ENCODE peak calls at places on chromosomes 3 and 15, in nine cellular contexts. One of them, this sample, is unnamed.

GRCh38 chr15:37219211-37219701 is 118.9 kb upstream of the MEIS2 start:
- DNase-seq in Peyer's patch: no peak
- DNase-seq in ovary: no peak
- DNase-seq in prostate gland: no peak
- DNase-seq in sigmoid colon: no peak
- DNase-seq in IMR-90: no peak
- DNase-seq in body of pancreas: peak; percentile 18
- DNase-seq in GM12878: no peak
- DNase-seq in tibial nerve: no peak
- DNase-seq in this sample: no peak

GRCh38 chr3:52788890-52789745 is 5.5 kb upstream of the ITIH3 start:
- DNase-seq in Peyer's patch: no peak
- DNase-seq in ovary: no peak
- DNase-seq in prostate gland: no peak
- DNase-seq in sigmoid colon: no peak
- DNase-seq in IMR-90: no peak
- DNase-seq in body of pancreas: no peak
- DNase-seq in GM12878: no peak
- DNase-seq in tibial nerve: no peak
- DNase-seq in this sample: no peak

GRCh38 chr15:91940466-91941381 is 87.2 kb downstream of the SLCO3A1 start:
- DNase-seq in Peyer's patch: no peak
- DNase-seq in ovary: no peak
- DNase-seq in prostate gland: no peak
- DNase-seq in sigmoid colon: no peak
- DNase-seq in IMR-90: no peak
- DNase-seq in body of pancreas: no peak
- DNase-seq in GM12878: no peak
- DNase-seq in tibial nerve: no peak
- DNase-seq in this sample: no peak

GRCh38 chr15:80202641-80203360 is 49.2 kb downstream of the CTXND1 start:
- DNase-seq in Peyer's patch: no peak
- DNase-seq in ovary: no peak
- DNase-seq in prostate gland: no peak
- DNase-seq in sigmoid colon: no peak
- DNase-seq in IMR-90: no peak
- DNase-seq in body of pancreas: no peak
- DNase-seq in GM12878: no peak
- DNase-seq in tibial nerve: no peak
- DNase-seq in this sample: peak; percentile 87

GRCh38 chr15:70530503-70530902 is 232.9 kb downstream of the UACA start:
- DNase-seq in Peyer's patch: no peak
- DNase-seq in ovary: no peak
- DNase-seq in prostate gland: no peak
- DNase-seq in sigmoid colon: no peak
- DNase-seq in IMR-90: no peak
- DNase-seq in body of pancreas: no peak
- DNase-seq in GM12878: no peak
- DNase-seq in tibial nerve: no peak
- DNase-seq in this sample: no peak

GRCh38 chr3:79297242-79297641 is 470.6 kb downstream of the ROBO1 start:
- DNase-seq in Peyer's patch: no peak
- DNase-seq in ovary: no peak
- DNase-seq in prostate gland: no peak
- DNase-seq in sigmoid colon: no peak
- DNase-seq in IMR-90: peak; percentile 97
- DNase-seq in body of pancreas: no peak
- DNase-seq in GM12878: no peak
- DNase-seq in tibial nerve: no peak
- DNase-seq in this sample: no peak

GRCh38 chr15:88077249-88077810 is 179.2 kb downstream of the NTRK3 start:
- DNase-seq in Peyer's patch: no peak
- DNase-seq in ovary: no peak
- DNase-seq in prostate gland: no peak
- DNase-seq in sigmoid colon: no peak
- DNase-seq in IMR-90: no peak
- DNase-seq in body of pancreas: no peak
- DNase-seq in GM12878: no peak
- DNase-seq in tibial nerve: no peak
- DNase-seq in this sample: no peak

GRCh38 chr3:8436667-8437287 is 64.8 kb upstream of the LMCD1 start:
- DNase-seq in Peyer's patch: no peak
- DNase-seq in ovary: no peak
- DNase-seq in prostate gland: no peak
- DNase-seq in sigmoid colon: no peak
- DNase-seq in IMR-90: no peak
- DNase-seq in body of pancreas: no peak
- DNase-seq in GM12878: no peak
- DNase-seq in tibial nerve: no peak
- DNase-seq in this sample: no peak

GRCh38 chr3:179744667-179745066 is 91.8 kb downstream of the USP13 start:
- DNase-seq in Peyer's patch: no peak
- DNase-seq in ovary: no peak
- DNase-seq in prostate gland: no peak
- DNase-seq in sigmoid colon: no peak
- DNase-seq in IMR-90: no peak
- DNase-seq in body of pancreas: no peak
- DNase-seq in GM12878: no peak
- DNase-seq in tibial nerve: no peak
- DNase-seq in this sample: no peak

GRCh38 chr3:179738998-179739397 is 86.2 kb downstream of the USP13 start:
- DNase-seq in Peyer's patch: no peak
- DNase-seq in ovary: no peak
- DNase-seq in prostate gland: no peak
- DNase-seq in sigmoid colon: no peak
- DNase-seq in IMR-90: no peak
- DNase-seq in body of pancreas: no peak
- DNase-seq in GM12878: no peak
- DNase-seq in tibial nerve: no peak
- DNase-seq in this sample: no peak

GRCh38 chr3:179735321-179735720 is 82.5 kb downstream of the USP13 start:
- DNase-seq in Peyer's patch: no peak
- DNase-seq in ovary: no peak
- DNase-seq in prostate gland: no peak
- DNase-seq in sigmoid colon: no peak
- DNase-seq in IMR-90: no peak
- DNase-seq in body of pancreas: no peak
- DNase-seq in GM12878: no peak
- DNase-seq in tibial nerve: no peak
- DNase-seq in this sample: no peak

GRCh38 chr3:179743913-179744312 is 91.1 kb downstream of the USP13 start:
- DNase-seq in Peyer's patch: no peak
- DNase-seq in ovary: no peak
- DNase-seq in prostate gland: no peak
- DNase-seq in sigmoid colon: no peak
- DNase-seq in IMR-90: no peak
- DNase-seq in body of pancreas: no peak
- DNase-seq in GM12878: no peak
- DNase-seq in tibial nerve: no peak
- DNase-seq in this sample: no peak

GRCh38 chr3:179739816-179740594 is 87.2 kb downstream of the USP13 start:
- DNase-seq in Peyer's patch: no peak
- DNase-seq in ovary: no peak
- DNase-seq in prostate gland: no peak
- DNase-seq in sigmoid colon: no peak
- DNase-seq in IMR-90: no peak
- DNase-seq in body of pancreas: no peak
- DNase-seq in GM12878: no peak
- DNase-seq in tibial nerve: no peak
- DNase-seq in this sample: peak; percentile 82
- TF ChIP-seq POLR2A in Peyer's patch: no peak
- TF ChIP-seq POLR2A in ovary: no peak
- TF ChIP-seq POLR2A in prostate gland: no peak
- TF ChIP-seq POLR2A in sigmoid colon: no peak
- TF ChIP-seq POLR2A in IMR-90: no peak
- TF ChIP-seq POLR2A in body of pancreas: no peak
- TF ChIP-seq POLR2A in GM12878: no peak
- TF ChIP-seq POLR2A in tibial nerve: no peak
- TF ChIP-seq POLR2A in this sample: no peak

DNA sequence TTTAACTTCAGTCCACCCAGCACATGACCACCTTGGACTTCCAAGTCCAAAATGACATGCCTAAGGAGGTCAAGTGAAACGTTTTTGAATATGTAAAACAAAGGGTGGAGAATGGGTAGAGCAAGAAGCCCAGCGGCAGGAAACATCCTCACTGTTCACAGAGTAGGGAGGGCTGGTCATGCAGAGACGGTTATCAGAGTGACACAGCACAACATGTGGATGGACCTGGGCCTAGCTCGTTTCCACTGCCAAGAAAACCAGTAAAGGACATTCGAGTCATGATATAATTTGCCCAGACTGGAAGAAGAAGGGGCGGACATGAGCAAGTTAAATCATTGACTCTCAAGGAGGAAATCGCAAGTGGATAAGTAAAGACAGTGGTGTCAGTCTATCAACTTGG is 89.4 kb downstream of the LRIG1 start:
- DNase-seq in Peyer's patch: no peak
- DNase-seq in ovary: no peak
- DNase-seq in prostate gland: no peak
- DNase-seq in sigmoid colon: peak; percentile 68
- DNase-seq in IMR-90: no peak
- DNase-seq in body of pancreas: no peak
- DNase-seq in GM12878: no peak
- DNase-seq in tibial nerve: no peak
- DNase-seq in this sample: no peak
- H3K4me1 ChIP-seq in Peyer's patch: no peaks in the 10 kb centered on the region
- H3K4me1 ChIP-seq in ovary: peaks cover 18% of the 10 kb centered on the region
- H3K4me1 ChIP-seq in prostate gland: peaks cover 14% of the 10 kb centered on the region
- H3K4me1 ChIP-seq in sigmoid colon: peaks cover 100% of the 10 kb centered on the region
- H3K4me1 ChIP-seq in IMR-90: peaks cover 17% of the 10 kb centered on the region
- H3K4me1 ChIP-seq in body of pancreas: peaks cover 23% of the 10 kb centered on the region
- H3K4me1 ChIP-seq in GM12878: no peaks in the 10 kb centered on the region
- H3K4me1 ChIP-seq in tibial nerve: peaks cover 37% of the 10 kb centered on the region
- H3K4me1 ChIP-seq in this sample: peaks cover 100% of the 10 kb centered on the region

GRCh38 chr3:60399295-60399694 is 852.0 kb downstream of the FHIT start:
- DNase-seq in Peyer's patch: no peak
- DNase-seq in ovary: no peak
- DNase-seq in prostate gland: no peak
- DNase-seq in sigmoid colon: no peak
- DNase-seq in IMR-90: no peak
- DNase-seq in body of pancreas: no peak
- DNase-seq in GM12878: no peak
- DNase-seq in tibial nerve: no peak
- DNase-seq in this sample: no peak

GRCh38 chr3:60402951-60403350 is 848.3 kb downstream of the FHIT start:
- DNase-seq in Peyer's patch: no peak
- DNase-seq in ovary: no peak
- DNase-seq in prostate gland: no peak
- DNase-seq in sigmoid colon: no peak
- DNase-seq in IMR-90: no peak
- DNase-seq in body of pancreas: no peak
- DNase-seq in GM12878: no peak
- DNase-seq in tibial nerve: no peak
- DNase-seq in this sample: no peak

GRCh38 chr3:60399861-60400845 is 851.1 kb downstream of the FHIT start:
- DNase-seq in Peyer's patch: no peak
- DNase-seq in ovary: no peak
- DNase-seq in prostate gland: no peak
- DNase-seq in sigmoid colon: no peak
- DNase-seq in IMR-90: peak; percentile 3
- DNase-seq in body of pancreas: no peak
- DNase-seq in GM12878: no peak
- DNase-seq in tibial nerve: no peak
- DNase-seq in this sample: no peak

DNA sequence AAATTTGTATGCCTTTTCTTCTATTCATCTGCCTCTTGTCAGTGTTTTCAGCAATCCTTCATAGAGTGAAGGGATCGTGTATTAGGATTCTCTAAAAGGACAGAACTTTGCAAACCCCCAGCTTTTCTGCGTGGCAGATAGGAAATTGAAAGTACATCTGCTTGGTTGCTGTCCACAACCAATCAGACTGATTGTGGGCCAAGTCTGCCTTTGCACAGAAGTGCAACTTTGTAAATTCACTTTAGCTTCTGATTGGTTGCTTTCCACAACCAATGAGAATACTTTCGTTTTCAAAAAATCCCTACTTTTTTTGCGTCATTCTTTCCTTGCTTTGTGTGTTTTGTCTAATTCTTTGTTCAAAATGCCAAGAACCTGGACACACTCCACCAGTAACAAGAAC is 847.4 kb downstream of the FHIT start:
- DNase-seq in Peyer's patch: no peak
- DNase-seq in ovary: no peak
- DNase-seq in prostate gland: no peak
- DNase-seq in sigmoid colon: no peak
- DNase-seq in IMR-90: peak; percentile 6
- DNase-seq in body of pancreas: no peak
- DNase-seq in GM12878: no peak
- DNase-seq in tibial nerve: no peak
- DNase-seq in this sample: no peak
- TF ChIP-seq POLR2A in Peyer's patch: no peak
- TF ChIP-seq POLR2A in ovary: no peak
- TF ChIP-seq POLR2A in prostate gland: no peak
- TF ChIP-seq POLR2A in sigmoid colon: no peak
- TF ChIP-seq POLR2A in IMR-90: no peak
- TF ChIP-seq POLR2A in body of pancreas: no peak
- TF ChIP-seq POLR2A in GM12878: no peak
- TF ChIP-seq POLR2A in tibial nerve: no peak
- TF ChIP-seq POLR2A in this sample: no peak

GRCh38 chr3:64343692-64344440 is 118.6 kb upstream of the PRICKLE2 start:
- DNase-seq in Peyer's patch: no peak
- DNase-seq in ovary: no peak
- DNase-seq in prostate gland: no peak
- DNase-seq in sigmoid colon: no peak
- DNase-seq in IMR-90: peak; percentile 75
- DNase-seq in body of pancreas: no peak
- DNase-seq in GM12878: no peak
- DNase-seq in tibial nerve: no peak
- DNase-seq in this sample: peak; percentile 80

GRCh38 chr3:64341355-64341754 is 116.1 kb upstream of the PRICKLE2 start:
- DNase-seq in Peyer's patch: no peak
- DNase-seq in ovary: no peak
- DNase-seq in prostate gland: no peak
- DNase-seq in sigmoid colon: no peak
- DNase-seq in IMR-90: peak; percentile 56
- DNase-seq in body of pancreas: no peak
- DNase-seq in GM12878: no peak
- DNase-seq in tibial nerve: no peak
- DNase-seq in this sample: peak; percentile 86

GRCh38 chr3:64345351-64345750 is 120.1 kb upstream of the PRICKLE2 start:
- DNase-seq in Peyer's patch: no peak
- DNase-seq in ovary: no peak
- DNase-seq in prostate gland: no peak
- DNase-seq in sigmoid colon: peak; percentile 69
- DNase-seq in IMR-90: peak; percentile 89
- DNase-seq in body of pancreas: no peak
- DNase-seq in GM12878: no peak
- DNase-seq in tibial nerve: no peak
- DNase-seq in this sample: peak; percentile 79

GRCh38 chr3:64344721-64345207 is 119.5 kb upstream of the PRICKLE2 start:
- DNase-seq in Peyer's patch: no peak
- DNase-seq in ovary: no peak
- DNase-seq in prostate gland: no peak
- DNase-seq in sigmoid colon: peak; percentile 84
- DNase-seq in IMR-90: peak; percentile 85
- DNase-seq in body of pancreas: no peak
- DNase-seq in GM12878: no peak
- DNase-seq in tibial nerve: no peak
- DNase-seq in this sample: peak; percentile 90

DNA sequence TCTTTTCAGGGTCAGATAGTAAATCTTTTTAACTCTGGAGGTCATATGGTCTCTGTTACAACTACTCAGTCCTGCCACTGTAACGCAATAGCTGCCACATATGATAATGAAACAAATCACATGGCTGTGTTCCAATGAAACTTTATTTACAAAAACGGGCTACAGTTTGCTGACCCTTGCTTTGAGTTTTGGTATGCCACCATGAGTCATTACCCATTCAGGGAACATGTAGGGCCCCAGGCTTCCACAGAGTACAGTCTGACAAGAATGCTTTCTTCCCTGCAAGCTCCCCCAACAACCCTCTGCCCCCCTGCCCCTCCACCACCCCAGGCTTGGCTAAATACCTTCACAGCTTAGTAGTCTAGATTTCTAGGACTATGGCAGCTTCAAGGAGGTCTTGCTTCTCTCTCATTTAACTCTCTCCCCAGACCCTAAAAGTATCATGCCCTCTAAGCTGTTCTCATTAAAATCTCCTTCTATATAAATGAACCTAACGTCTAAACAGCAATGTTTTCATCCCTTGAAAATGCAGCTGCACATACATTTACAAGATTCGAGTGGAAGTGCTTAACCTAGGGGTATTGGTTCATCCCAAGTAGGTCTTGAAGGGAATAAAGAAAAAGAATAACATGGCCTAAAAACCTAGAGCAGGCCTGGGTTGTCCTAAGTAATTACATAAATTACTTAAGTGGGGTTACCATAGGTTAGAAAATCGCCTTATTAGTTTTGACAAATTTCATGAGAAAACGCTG is 117.8 kb upstream of the PRICKLE2 start:
- DNase-seq in Peyer's patch: no peak
- DNase-seq in ovary: no peak
- DNase-seq in prostate gland: no peak
- DNase-seq in sigmoid colon: no peak
- DNase-seq in IMR-90: peak; percentile 92
- DNase-seq in body of pancreas: no peak
- DNase-seq in GM12878: no peak
- DNase-seq in tibial nerve: no peak
- DNase-seq in this sample: peak; percentile 42
- H3K4me1 ChIP-seq in Peyer's patch: no peaks in the 10 kb centered on the region
- H3K4me1 ChIP-seq in ovary: peaks cover 19% of the 10 kb centered on the region
- H3K4me1 ChIP-seq in prostate gland: no peaks in the 10 kb centered on the region
- H3K4me1 ChIP-seq in sigmoid colon: peaks cover 59% of the 10 kb centered on the region
- H3K4me1 ChIP-seq in IMR-90: peaks cover 34% of the 10 kb centered on the region
- H3K4me1 ChIP-seq in body of pancreas: peaks cover 12% of the 10 kb centered on the region
- H3K4me1 ChIP-seq in GM12878: no peaks in the 10 kb centered on the region
- H3K4me1 ChIP-seq in tibial nerve: peaks cover 26% of the 10 kb centered on the region
- H3K4me1 ChIP-seq in this sample: peaks cover 61% of the 10 kb centered on the region

This sample was measured in esophagus muscularis mucosa.